ENCODE peak calls at places on chromosome 17, in ten cellular contexts. K, Z, M, Q, F, W, J, H, G and X are unnamed samples.

GRCh38 chr17:82188001-82188961 is 24.4 kb downstream of the CCDC57 start:
- DNase-seq in J (no peak), Q (no peak), W (no peak), K (no peak), G (no peak), F (no peak), H (no peak), Z (no peak), M (no peak), X (no peak)

GRCh38 chr17:42284566-42284965 is 3.7 kb upstream of the STAT5A start:
- DNase-seq in F (no peak), H (no peak), Z (no peak), W (no peak), M (no peak), K (no peak), G (no peak), J (peak), Q (peak), X (no peak)

GRCh38 chr17:14069251-14069981 is at the start of gene COX10:
- DNase-seq in K (peak), M (peak), Z (peak), J (peak), H (peak), Q (peak), F (peak), W (peak), G (peak), X (peak)

GRCh38 chr17:32836527-32836926 is 40.4 kb downstream of the MYO1D start:
- DNase-seq in F (no peak), Z (no peak), W (no peak), G (no peak), H (no peak), J (no peak), K (no peak), M (no peak), Q (no peak), X (no peak)

GRCh38 chr17:62648247-62648953 is 20.9 kb downstream of the MRC2 start:
- DNase-seq in W (no peak), Q (no peak), G (no peak), J (no peak), Z (no peak), F (no peak), H (no peak), M (no peak), K (no peak), X (no peak)

GRCh38 chr17:31095239-31096105 is 695 bp downstream of the NF1 start:
- DNase-seq in K (peak), G (no peak), W (peak), F (peak), Q (peak), M (no peak), H (peak), J (peak), Z (peak), X (peak)

GRCh38 chr17:600576-601301 is 113.9 kb downstream of the VPS53 start:
- DNase-seq in M (no peak), K (no peak), J (no peak), F (peak), Z (no peak), H (no peak), G (no peak), Q (no peak), W (no peak), X (no peak)

GRCh38 chr17:1972429-1973160 is 52.5 kb downstream of the RTN4RL1 start:
- DNase-seq in Z (no peak), H (no peak), Q (no peak), M (no peak), K (no peak), J (no peak), F (no peak), W (no peak), G (no peak), X (no peak)

GRCh38 chr17:40309031-40309937 is at the start of gene RARA:
- DNase-seq in M (no peak), K (peak), Q (peak), G (no peak), F (peak), J (no peak), W (peak), Z (no peak), H (no peak), X (no peak)

GRCh38 chr17:59837362-59838195 is 55.2 kb downstream of the TUBD1 start:
- DNase-seq in H (peak), K (peak), W (no peak), J (peak), G (peak), M (peak), Z (no peak), Q (peak), F (peak), X (peak)

GRCh38 chr17:64411999-64412771 is 21.5 kb upstream of the PECAM1 start:
- DNase-seq in J (no peak), G (no peak), K (peak), W (no peak), Q (no peak), H (peak), Z (peak), M (no peak), F (peak), X (no peak)

GRCh38 chr17:27407916-27408846 is 48.1 kb upstream of the KSR1 start:
- DNase-seq in Q (peak), F (no peak), M (no peak), G (no peak), J (no peak), H (no peak), Z (no peak), W (no peak), K (no peak), X (no peak)

DNA sequence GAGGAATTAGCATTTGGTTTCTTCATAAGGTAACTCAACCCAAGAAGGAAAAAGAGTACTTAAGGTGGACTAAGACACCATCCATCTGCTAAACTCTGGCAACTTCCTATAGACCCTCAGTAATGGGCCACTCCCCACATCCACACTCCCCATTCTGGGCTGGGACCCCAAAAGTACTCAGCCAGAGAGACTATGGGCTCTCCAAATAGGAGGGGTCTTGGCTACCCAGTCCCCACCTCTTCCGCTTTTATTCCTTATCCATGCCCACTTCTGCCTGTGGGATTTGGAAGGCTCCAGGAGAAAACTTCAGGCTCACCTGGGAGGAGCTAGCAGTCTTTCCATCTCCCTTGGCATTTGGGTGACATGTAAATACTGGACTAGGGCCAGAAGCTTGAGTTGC is 164.5 kb upstream of the CCL2 start:
- DNase-seq in W (no peak), K (no peak), F (no peak), J (no peak), M (no peak), G (no peak), H (no peak), Q (no peak), Z (no peak), X (no peak)
- TF ChIP-seq POLR2AphosphoS5 in W (no peak), K (no peak), F (no peak), J (no peak), M (no peak), G (no peak), H (no peak), Q (no peak), Z (no peak), X (no peak)

GRCh38 chr17:77476920-77477805 is 336.4 kb downstream of the SEC14L1 start:
- DNase-seq in F (peak), W (no peak), J (peak), Q (peak), H (no peak), K (no peak), M (no peak), Z (no peak), G (no peak), X (peak)
- TF ChIP-seq POLR2AphosphoS5 in F (peak), W (no peak), J (peak), Q (peak), H (no peak), K (no peak), M (no peak), Z (no peak), G (no peak), X (peak)

GRCh38 chr17:61259360-61259759 is 140.3 kb upstream of the TBX2 start:
- DNase-seq in J (no peak), K (no peak), M (no peak), Q (no peak), G (no peak), Z (no peak), W (no peak), F (no peak), H (no peak), X (no peak)
- TF ChIP-seq POLR2AphosphoS5 in J (no peak), K (no peak), M (no peak), Q (no peak), G (no peak), Z (no peak), W (no peak), F (no peak), H (no peak), X (no peak)

DNA sequence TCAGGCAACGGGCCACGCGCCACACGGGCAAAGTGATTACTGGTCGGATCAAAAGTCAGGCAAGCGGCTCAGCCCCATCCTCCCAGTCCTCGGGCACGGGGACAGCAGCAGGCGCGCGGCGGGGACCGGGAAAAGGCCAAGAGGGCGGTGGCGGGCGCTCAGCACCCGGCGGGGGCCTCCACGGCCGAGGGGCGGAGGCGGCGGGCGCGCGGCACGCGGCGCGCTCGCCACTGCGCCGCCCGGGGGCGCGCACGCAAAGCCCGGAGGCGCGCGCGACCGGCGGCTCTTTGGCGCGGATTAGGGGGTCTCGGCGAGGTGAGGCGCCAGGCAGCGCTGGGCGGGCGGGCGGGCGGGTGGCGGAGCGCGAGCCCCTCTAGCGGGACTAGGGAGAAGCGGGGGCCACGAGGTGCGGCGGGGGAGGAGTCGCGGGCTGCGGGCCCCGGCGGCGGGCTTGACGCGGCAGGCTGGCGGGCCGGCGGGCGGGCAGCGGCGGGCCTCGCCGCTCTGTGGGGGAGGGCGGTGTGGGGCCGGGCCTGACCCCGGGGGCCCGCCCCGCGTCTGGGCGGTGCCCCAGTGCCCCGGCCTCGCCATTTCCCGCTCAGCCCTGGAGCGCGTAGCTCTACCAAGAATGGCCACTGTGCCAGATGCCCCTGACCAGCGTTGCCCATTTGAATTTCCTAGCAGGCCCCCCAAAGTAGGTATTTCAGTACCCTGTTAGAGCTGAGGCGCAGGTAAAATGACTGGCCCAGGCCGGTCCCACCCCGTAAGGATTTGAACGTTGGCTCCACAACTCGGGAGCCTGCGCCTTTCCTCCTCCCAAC is at the start of the genes ACACA and TADA2A:
- DNase-seq in K (peak), Z (peak), G (no peak), H (peak), F (peak), W (peak), J (peak), Q (peak), M (no peak), X (peak)
- TF ChIP-seq POLR2AphosphoS5 in K (peak), Z (peak), G (peak), H (peak), F (peak), W (peak), J (peak), Q (peak), M (peak), X (peak)

GRCh38 chr17:75723201-75723930 is 2.1 kb downstream of the ITGB4 start:
- DNase-seq in F (peak), G (no peak), Q (peak), H (no peak), M (no peak), J (no peak), Z (no peak), W (no peak), K (no peak), X (peak)
- TF ChIP-seq POLR2AphosphoS5 in F (peak), G (peak), Q (no peak), H (no peak), M (no peak), J (no peak), Z (no peak), W (no peak), K (no peak), X (peak)

DNA sequence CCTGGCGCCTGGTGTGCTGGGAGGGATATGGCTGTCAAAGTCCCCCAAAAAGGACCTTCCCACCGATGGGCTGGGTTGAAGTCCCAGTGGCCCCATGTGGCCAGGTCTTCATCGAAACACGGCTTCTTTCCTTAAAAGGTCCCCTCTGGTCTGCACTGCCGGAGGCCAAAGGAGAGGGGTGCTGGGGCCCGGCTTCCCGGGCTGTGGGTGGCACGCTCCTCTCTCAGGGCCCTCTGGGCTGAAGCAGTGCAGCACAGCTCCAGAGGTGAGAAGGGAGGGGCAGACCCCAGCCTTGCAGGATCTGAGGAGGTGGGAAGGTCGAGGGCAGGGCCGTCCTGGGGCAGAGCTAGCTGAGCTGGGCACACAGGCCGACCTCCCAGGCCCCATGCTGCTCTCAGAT is 6.7 kb downstream of the NPTX1 start:
- DNase-seq in H (no peak), M (no peak), J (no peak), Q (no peak), Z (no peak), W (no peak), F (no peak), K (no peak), G (no peak), X (no peak)
- TF ChIP-seq POLR2AphosphoS5 in H (no peak), M (no peak), J (no peak), Q (no peak), Z (no peak), W (no peak), F (no peak), K (no peak), G (no peak), X (no peak)

GRCh38 chr17:57337390-57337789 is 81.1 kb downstream of the MSI2 start:
- DNase-seq in G (no peak), J (no peak), K (no peak), M (no peak), F (no peak), Z (no peak), H (no peak), Q (no peak), W (no peak), X (no peak)
- TF ChIP-seq POLR2AphosphoS5 in G (no peak), J (no peak), K (no peak), M (no peak), F (no peak), Z (no peak), H (no peak), Q (no peak), W (no peak), X (no peak)